ENCODE peak calls at places on chromosomes 13 and 19, in four cellular contexts. V, T, N and Y are unnamed samples.

GRCh38 chr13:113155201-113155600 is 3.2 kb upstream of the PROZ start:
- DNase-seq in V (no peak), T (no peak), N (no peak), Y (no peak)

GRCh38 chr19:35396240-35396885 is 25.5 kb downstream of the GPR42 start:
- DNase-seq in V (no peak), T (no peak), N (no peak), Y (no peak)

GRCh38 chr19:44645407-44646048 is 1.8 kb downstream of the PVR start:
- DNase-seq in V (no peak), T (no peak), N (no peak), Y (peak; percentile 11)

GRCh38 chr13:74575729-74576125 is 441.5 kb upstream of the KLF12 start:
- DNase-seq in V (peak; percentile 86), T (peak; percentile 32), N (peak; percentile 70), Y (peak; percentile 63)

GRCh38 chr19:16877581-16877980 is 11.2 kb upstream of the F2RL3 start:
- DNase-seq in V (no peak), T (no peak), N (no peak), Y (no peak)

GRCh38 chr19:12159773-12160414 is 3.0 kb upstream of the ZNF136 start:
- DNase-seq in V (peak; percentile 10), T (no peak), N (no peak), Y (no peak)

GRCh38 chr13:21734961-21735360 is 64.1 kb downstream of the FGF9 start:
- DNase-seq in V (no peak), T (no peak), N (no peak), Y (no peak)

GRCh38 chr13:38361551-38362262 is 12.1 kb downstream of the UFM1 start:
- DNase-seq in V (no peak), T (no peak), N (no peak), Y (no peak)

GRCh38 chr13:37106642-37107041 is 1.2 kb upstream of the CSNK1A1L start:
- DNase-seq in V (peak; percentile 19), T (no peak), N (no peak), Y (no peak)

DNA sequence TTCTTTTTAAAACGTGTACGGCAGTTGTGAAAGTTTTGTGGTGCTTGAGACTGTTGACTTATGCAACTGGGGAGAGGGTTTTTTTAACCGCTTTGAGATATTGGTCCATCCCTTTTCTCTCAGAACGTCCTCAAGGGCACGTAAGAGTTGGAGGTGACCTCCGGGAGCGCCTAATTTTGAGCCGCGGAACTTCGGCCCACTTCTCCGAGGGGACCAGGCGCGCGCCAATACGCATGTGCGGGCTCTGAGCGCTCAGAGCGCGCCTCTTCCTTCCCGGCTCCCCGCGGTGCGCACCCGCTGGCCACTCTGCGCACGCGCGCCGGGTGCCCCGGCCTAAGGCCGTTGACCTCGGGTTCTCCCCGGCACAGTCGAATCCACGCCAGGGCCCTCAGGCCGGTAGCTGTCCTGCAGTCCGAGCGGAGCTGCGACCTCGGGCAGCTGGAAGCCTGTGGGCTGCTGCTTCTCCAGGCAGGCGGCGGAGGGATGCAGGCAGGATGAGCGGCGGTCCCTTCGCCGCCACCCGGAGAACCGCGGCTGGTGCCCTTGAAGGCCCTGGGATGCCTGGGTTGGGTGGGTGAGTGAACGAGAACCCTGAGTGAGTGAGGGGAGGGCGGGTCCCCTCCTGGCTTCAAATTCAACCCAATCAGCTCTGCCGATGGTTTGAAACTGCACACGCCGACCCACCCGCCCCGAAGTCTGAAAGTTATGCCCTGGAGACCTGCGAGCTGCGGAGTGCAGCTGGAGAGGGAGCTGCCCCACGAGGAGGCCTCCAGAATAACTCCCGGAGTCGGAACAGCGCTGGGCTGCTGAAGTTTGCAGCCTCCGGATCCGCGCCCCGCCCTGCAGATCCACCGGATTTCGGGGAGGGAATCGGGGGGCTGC is 7.3 kb downstream of the POU4F1 start:
- DNase-seq in V (peak; percentile 81), T (no peak), N (no peak), Y (no peak)
- H3K27me3 ChIP-seq in V (peaks cover 100% of the 10 kb centered on the region), T (peaks cover 44% of the 10 kb centered on the region), N (no peaks in the 10 kb centered on the region), Y (peaks cover 100% of the 10 kb centered on the region)

DNA sequence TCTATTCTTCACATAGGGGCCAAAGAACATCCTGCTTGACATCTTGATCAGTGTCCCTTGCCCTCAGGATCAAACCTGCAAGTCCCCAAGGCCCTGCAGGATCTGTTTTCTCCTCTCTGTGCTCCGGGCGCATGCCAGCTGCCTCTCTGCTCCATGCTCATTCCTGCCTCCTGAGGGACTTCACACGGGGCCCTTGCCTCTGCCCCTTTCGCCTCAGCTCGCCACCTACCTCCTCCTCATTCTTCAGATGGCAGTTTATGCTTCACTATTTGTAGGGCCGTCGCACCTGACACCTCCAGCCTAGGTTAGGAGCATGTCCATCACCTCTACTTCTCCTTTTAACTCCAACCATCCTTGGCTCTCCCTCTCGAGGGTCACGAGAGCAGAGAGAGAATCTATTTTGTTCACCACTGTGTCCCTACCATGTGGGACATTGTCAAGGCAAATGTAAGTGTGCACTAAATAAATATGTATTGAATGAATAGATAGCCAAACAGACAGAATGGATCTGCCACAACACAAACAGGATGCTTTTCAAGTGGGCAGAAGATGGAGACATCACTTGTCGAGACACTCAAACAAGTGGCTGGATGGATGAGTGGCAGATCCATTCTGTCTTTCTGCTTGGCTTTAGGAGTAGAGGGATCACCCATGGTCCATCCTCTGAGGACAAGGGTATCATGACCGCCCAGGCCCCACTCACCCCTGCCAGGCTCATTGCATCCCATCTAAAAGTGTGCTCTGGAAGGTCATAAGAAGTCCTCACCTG is 29.6 kb downstream of the ACTN4 start:
- DNase-seq in V (no peak), T (no peak), N (no peak), Y (no peak)
- H3K4me1 ChIP-seq in V (no peaks in the 10 kb centered on the region), T (peaks cover 47% of the 10 kb centered on the region), N (peaks cover 31% of the 10 kb centered on the region), Y (peaks cover 81% of the 10 kb centered on the region)

GRCh38 chr19:29785360-29785759 is 26.4 kb upstream of the CCNE1 start:
- DNase-seq in V (no peak), T (no peak), N (no peak), Y (no peak)

GRCh38 chr19:29784598-29785223 is 27.1 kb upstream of the CCNE1 start:
- DNase-seq in V (no peak), T (no peak), N (no peak), Y (no peak)

GRCh38 chr19:29785955-29786589 is 25.7 kb upstream of the CCNE1 start:
- DNase-seq in V (no peak), T (no peak), N (no peak), Y (no peak)

GRCh38 chr19:29781582-29782580 is 29.9 kb upstream of the CCNE1 start:
- DNase-seq in V (no peak), T (no peak), N (no peak), Y (no peak)

GRCh38 chr19:29783627-29784190 is 28.1 kb upstream of the CCNE1 start:
- DNase-seq in V (no peak), T (no peak), N (no peak), Y (no peak)
- H3K27me3 ChIP-seq in V (no peaks in the 10 kb centered on the region), T (no peaks in the 10 kb centered on the region), N (no peaks in the 10 kb centered on the region), Y (no peaks in the 10 kb centered on the region)

GRCh38 chr19:3365447-3366103 is 808 bp upstream of the NFIC start:
- DNase-seq in V (no peak), T (no peak), N (peak; percentile 75), Y (peak; percentile 82)

GRCh38 chr19:3364501-3364858 is 1.9 kb upstream of the NFIC start:
- DNase-seq in V (no peak), T (no peak), N (no peak), Y (no peak)

GRCh38 chr19:3363841-3364500 is 2.4 kb upstream of the NFIC start:
- DNase-seq in V (no peak), T (no peak), N (peak; percentile 47), Y (no peak)

GRCh38 chr19:3366104-3366760 is at the start of gene NFIC:
- DNase-seq in V (peak; percentile 54), T (no peak), N (peak; percentile 90), Y (peak; percentile 83)

GRCh38 chr19:3365093-3365446 is 1.3 kb upstream of the NFIC start:
- DNase-seq in V (no peak), T (no peak), N (peak; percentile 26), Y (no peak)
- H3K4me1 ChIP-seq in V (peaks cover 19% of the 10 kb centered on the region), T (peaks cover 24% of the 10 kb centered on the region), N (peaks cover 18% of the 10 kb centered on the region), Y (peaks cover 58% of the 10 kb centered on the region)

GRCh38 chr19:1467228-1467511 is 11.8 kb downstream of the C19orf25 start:
- DNase-seq in V (no peak), T (no peak), N (no peak), Y (no peak)

GRCh38 chr19:1466018-1466460 is 13.0 kb downstream of the C19orf25 start:
- DNase-seq in V (no peak), T (no peak), N (no peak), Y (no peak)

GRCh38 chr19:1468274-1469199 is 10.5 kb downstream of the C19orf25 start:
- DNase-seq in V (peak; percentile 76), T (no peak), N (no peak), Y (no peak)

GRCh38 chr19:1466461-1467227 is 12.4 kb downstream of the C19orf25 start:
- DNase-seq in V (peak; percentile 58), T (no peak), N (no peak), Y (no peak)

DNA sequence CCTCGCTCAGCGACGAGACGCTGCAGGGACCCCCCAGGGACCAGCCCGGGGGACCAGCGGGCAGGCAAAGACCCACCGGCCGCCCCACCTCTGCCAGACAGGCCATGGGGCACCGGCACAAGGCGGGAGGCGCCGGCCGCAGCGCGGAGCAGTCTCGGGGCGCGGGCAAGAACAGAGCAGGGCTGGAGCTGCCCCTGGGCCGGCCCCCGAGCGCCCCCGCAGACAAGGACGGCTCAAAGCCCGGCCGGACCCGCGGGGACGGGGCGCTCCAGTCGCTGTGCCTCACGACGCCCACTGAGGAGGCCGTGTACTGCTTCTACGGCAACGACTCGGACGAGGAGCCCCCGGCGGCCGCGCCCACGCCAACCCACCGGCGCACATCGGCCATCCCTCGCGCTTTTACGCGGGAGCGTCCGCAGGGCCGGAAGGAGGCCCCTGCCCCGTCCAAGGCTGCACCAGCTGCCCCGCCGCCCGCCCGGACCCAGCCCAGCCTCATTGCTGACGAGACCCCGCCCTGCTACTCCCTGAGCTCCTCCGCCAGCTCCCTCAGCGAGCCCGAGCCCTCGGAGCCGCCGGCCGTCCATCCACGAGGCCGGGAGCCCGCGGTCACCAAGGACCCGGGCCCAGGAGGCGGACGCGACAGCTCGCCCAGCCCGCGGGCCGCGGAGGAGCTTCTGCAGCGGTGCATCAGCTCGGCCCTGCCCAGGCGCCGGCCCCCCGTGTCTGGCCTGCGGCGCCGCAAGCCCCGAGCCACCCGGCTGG is 11.3 kb downstream of the C19orf25 start:
- DNase-seq in V (peak; percentile 66), T (no peak), N (no peak), Y (no peak)
- H3K27me3 ChIP-seq in V (peaks cover 99% of the 10 kb centered on the region), T (peaks cover 35% of the 10 kb centered on the region), N (peaks cover 11% of the 10 kb centered on the region), Y (peaks cover 74% of the 10 kb centered on the region)